ENCODE peak calls at places on chromosomes 1 and 21, in five cellular contexts. M is suprapubic skin, O is SK-N-SH, L is K562, Y is stomach. V is an unnamed sample.

GRCh38 chr1:91895832-91896556 is 10.0 kb upstream of the TGFBR3 start:
- DNase-seq in M (no peak), Y (no peak), O (no peak), L (no peak), V (no peak)

GRCh38 chr1:77899647-77900320 is 11.4 kb downstream of the NEXN start:
- DNase-seq in L (no peak), Y (no peak), M (no peak), O (no peak), V (no peak)

GRCh38 chr1:236027096-236027495 is 37.8 kb downstream of the NID1 start:
- DNase-seq in M (no peak), O (no peak), Y (no peak), L (no peak), V (no peak)

GRCh38 chr1:212518188-212518951 is 85.7 kb downstream of the NENF start:
- DNase-seq in O (peak), M (no peak), Y (peak), L (no peak), V (no peak)

GRCh38 chr1:1359316-1359667 is 937 bp upstream of the MXRA8 start:
- DNase-seq in M (no peak), L (no peak), O (no peak), Y (no peak), V (no peak)

GRCh38 chr1:179831225-179831624 is 46.4 kb downstream of the TOR1AIP2 start:
- DNase-seq in M (no peak), O (no peak), Y (no peak), L (no peak), V (no peak)

GRCh38 chr1:196607940-196608339 is 300 bp downstream of the KCNT2 start:
- DNase-seq in L (no peak), Y (no peak), O (peak), M (no peak), V (no peak)

GRCh38 chr1:232599178-232600041 is 30.5 kb downstream of the SIPA1L2 start:
- DNase-seq in M (no peak), L (no peak), Y (no peak), O (peak), V (no peak)

GRCh38 chr1:2378441-2378851 is 12.9 kb downstream of the MORN1 start:
- DNase-seq in Y (no peak), L (no peak), M (no peak), O (no peak), V (no peak)

GRCh38 chr1:10852018-10852417 is 55.6 kb upstream of the CASZ1 start:
- DNase-seq in M (no peak), L (no peak), O (no peak), Y (no peak), V (no peak)

GRCh38 chr1:94873520-94874351 is 53.2 kb downstream of the CNN3 start:
- DNase-seq in M (no peak), O (no peak), L (no peak), Y (no peak), V (no peak)

GRCh38 chr21:45439171-45439872 is 34.4 kb downstream of the COL18A1 start:
- DNase-seq in L (peak), Y (peak), M (peak), O (peak), V (peak)

GRCh38 chr21:26844258-26845065 is 747 bp downstream of the ADAMTS1 start:
- DNase-seq in Y (no peak), L (no peak), O (peak), M (no peak), V (no peak)

GRCh38 chr1:53074313-53075154 is 12.5 kb downstream of the PODN start:
- DNase-seq in Y (peak), M (peak), O (peak), L (no peak), V (no peak)

GRCh38 chr1:162605225-162605927 is 26.9 kb upstream of the DDR2 start:
- DNase-seq in M (no peak), O (no peak), L (no peak), Y (no peak), V (no peak)

GRCh38 chr1:10107985-10108663 is 75.4 kb downstream of the UBE4B start:
- DNase-seq in O (no peak), L (no peak), Y (no peak), M (no peak), V (no peak)

GRCh38 chr1:117284408-117285215 is 73.9 kb upstream of the VTCN1 start:
- DNase-seq in M (no peak), L (peak), O (peak), Y (no peak), V (no peak)

GRCh38 chr1:7403265-7404045 is 367.6 kb upstream of the VAMP3 start:
- DNase-seq in Y (peak), M (peak), L (no peak), O (no peak), V (no peak)

GRCh38 chr1:157766792-157767191 is 10.1 kb downstream of the FCRL2 start:
- DNase-seq in M (no peak), Y (no peak), O (no peak), L (no peak), V (peak)

GRCh38 chr1:44035726-44036408 is 4.6 kb upstream of the SLC6A9 start:
- DNase-seq in M (no peak), O (peak), Y (no peak), L (peak), V (no peak)

GRCh38 chr1:63731117-63732043 is 42.4 kb upstream of the ROR1 start:
- DNase-seq in M (no peak), L (no peak), Y (no peak), O (no peak), V (no peak)

GRCh38 chr1:53896673-53897229 is 2.8 kb downstream of the DIO1 start:
- DNase-seq in O (no peak), M (no peak), Y (no peak), L (no peak), V (no peak)

GRCh38 chr1:17739050-17739449 is 16.1 kb upstream of the ACTL8 start:
- DNase-seq in M (no peak), Y (no peak), L (no peak), O (no peak), V (no peak)

GRCh38 chr1:226609836-226610455 is 61.4 kb downstream of the STUM start:
- DNase-seq in L (no peak), Y (no peak), M (no peak), O (no peak), V (no peak)

GRCh38 chr1:235090406-235091069 is 38.1 kb downstream of the TOMM20 start:
- DNase-seq in L (peak), Y (no peak), O (no peak), M (no peak), V (no peak)

GRCh38 chr21:33976980-33977720 is 61.5 kb upstream of the ATP5PO start:
- DNase-seq in M (no peak), Y (no peak), O (no peak), L (no peak), V (no peak)

GRCh38 chr1:187476671-187477070 is 647.9 kb downstream of the PLA2G4A start:
- DNase-seq in O (peak), L (no peak), M (no peak), Y (no peak), V (no peak)

GRCh38 chr1:226082959-226083302 is 20.4 kb downstream of the H3-3A start:
- DNase-seq in O (peak), M (peak), Y (peak), L (peak), V (no peak)

GRCh38 chr1:212186427-212187207 is 98.6 kb upstream of the PPP2R5A start:
- DNase-seq in Y (peak), O (no peak), L (no peak), M (no peak), V (no peak)

GRCh38 chr21:42350271-42350885 is 416 bp downstream of the TFF2 start:
- DNase-seq in L (no peak), Y (no peak), O (no peak), M (peak), V (no peak)

GRCh38 chr1:114715952-114716303 is 643 bp downstream of the NRAS start:
- DNase-seq in M (no peak), O (peak), L (peak), Y (no peak), V (no peak)

GRCh38 chr1:202706851-202707250 is 3.4 kb downstream of the SYT2 start:
- DNase-seq in Y (no peak), M (no peak), O (no peak), L (no peak), V (no peak)

GRCh38 chr1:6287431-6287886 is 26.6 kb upstream of the GPR153 start:
- DNase-seq in O (no peak), L (no peak), Y (no peak), M (no peak), V (no peak)

GRCh38 chr21:28444567-28444966 is 548.1 kb downstream of the LTN1 start:
- DNase-seq in O (no peak), L (no peak), Y (no peak), M (no peak), V (no peak)

GRCh38 chr1:7343917-7344316 is 427.2 kb upstream of the VAMP3 start:
- DNase-seq in Y (no peak), O (no peak), M (no peak), L (no peak), V (no peak)

GRCh38 chr21:44333701-44334636 is 5.2 kb downstream of the CFAP410 start:
- DNase-seq in L (no peak), O (no peak), Y (no peak), M (no peak), V (no peak)
- TF ChIP-seq POLR2AphosphoS5 in L (no peak), O (no peak), Y (no peak), M (no peak), V (no peak)

GRCh38 chr1:26787706-26788514 is at the start of gene PIGV:
- DNase-seq in L (peak), O (peak), Y (peak), M (peak), V (peak)
- TF ChIP-seq EP300 in L (no peak), O (no peak), Y (no peak), M (no peak), V (no peak)

GRCh38 chr1:26110731-26111529 is 694 bp upstream of the PDIK1L start:
- DNase-seq in M (peak), O (peak), Y (peak), L (peak), V (peak)

GRCh38 chr1:26112407-26112775 is 767 bp downstream of the PDIK1L start:
- DNase-seq in L (no peak), O (no peak), M (no peak), Y (no peak), V (no peak)

GRCh38 chr1:26114165-26114927 is 2.7 kb downstream of the PDIK1L start:
- DNase-seq in L (no peak), M (no peak), O (no peak), Y (no peak), V (no peak)

GRCh38 chr1:26109229-26110164 is 2.1 kb upstream of the PDIK1L start:
- DNase-seq in O (no peak), M (no peak), L (no peak), Y (no peak), V (no peak)

DNA sequence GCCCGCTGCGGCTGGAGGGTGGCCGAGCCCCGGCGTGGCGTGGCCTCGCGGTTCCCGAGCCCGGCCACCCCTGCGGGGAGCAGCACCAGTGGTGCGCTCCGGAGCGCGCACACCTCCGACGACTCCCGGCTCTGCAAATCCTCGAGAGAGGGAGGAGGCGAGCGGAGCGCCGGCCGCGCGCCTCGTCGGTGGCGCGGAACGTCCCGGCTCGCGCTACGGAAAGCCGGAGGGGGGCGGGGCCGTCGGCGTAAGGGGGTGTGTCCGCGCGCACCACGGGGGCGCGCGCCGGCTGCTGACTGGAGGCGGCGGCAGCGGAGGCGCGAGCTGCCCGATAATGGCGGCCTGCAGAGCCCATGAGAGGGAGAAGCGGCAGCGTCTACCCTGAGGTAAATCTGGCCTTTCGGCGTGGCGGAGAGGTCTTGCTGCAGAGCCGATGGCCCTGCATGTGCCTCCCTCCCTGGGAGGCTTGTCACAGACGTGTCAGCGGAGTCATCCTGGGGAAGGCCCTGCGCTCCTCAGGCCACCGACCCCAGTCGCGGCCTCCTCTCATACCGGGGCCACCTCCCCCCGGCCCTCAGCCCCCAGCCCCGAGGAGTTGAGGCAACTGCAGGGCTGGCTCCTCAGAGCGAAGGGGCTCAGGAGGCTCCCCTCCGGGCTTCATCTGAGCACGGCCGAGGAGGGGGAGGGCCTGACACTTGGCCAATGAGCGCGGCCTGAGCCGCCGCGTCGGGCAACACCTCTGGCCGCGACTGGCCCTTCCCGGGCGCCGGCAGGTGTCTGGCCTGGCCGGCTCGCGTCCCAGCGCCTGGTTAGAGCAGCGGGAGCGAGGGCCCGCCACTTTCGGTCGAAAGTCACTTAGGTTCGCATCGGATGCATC is at the start of gene PDIK1L:
- DNase-seq in O (peak), M (peak), L (peak), Y (peak), V (peak)
- TF ChIP-seq POLR2AphosphoS5 in O (peak), M (no peak), L (peak), Y (peak), V (peak)

GRCh38 chr1:66182551-66183178 is 351.3 kb upstream of the SGIP1 start:
- DNase-seq in M (no peak), O (peak), L (no peak), Y (no peak), V (no peak)
- TF ChIP-seq EP300 in M (no peak), O (peak), L (no peak), Y (no peak), V (no peak)

DNA sequence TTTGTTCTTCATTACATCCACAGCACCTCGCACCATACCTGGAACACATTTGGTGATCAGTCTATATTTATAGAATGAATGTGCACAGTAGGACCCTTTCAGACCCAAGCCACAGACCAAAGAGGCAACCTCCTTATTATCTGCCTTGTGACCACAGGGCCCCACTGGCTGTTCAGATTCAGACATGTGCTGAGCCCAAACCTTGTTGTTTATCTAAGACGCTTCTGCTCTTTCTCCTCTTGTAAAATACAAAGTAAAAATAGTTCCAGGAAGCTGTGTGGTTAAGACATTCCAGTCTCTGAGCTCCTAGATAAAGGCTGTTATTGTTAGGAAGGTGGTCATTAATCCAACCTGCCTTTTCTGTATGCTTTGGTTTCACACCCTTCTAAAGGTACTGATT is 3.6 kb upstream of the SCMH1 start:
- DNase-seq in L (peak), Y (no peak), O (no peak), M (no peak), V (no peak)
- TF ChIP-seq POLR2AphosphoS5 in L (no peak), Y (no peak), O (no peak), M (no peak), V (no peak)

GRCh38 chr1:96520542-96520941 is 201.0 kb upstream of the PTBP2 start:
- DNase-seq in L (no peak), O (no peak), M (no peak), Y (no peak), V (no peak)

GRCh38 chr1:96522927-96523326 is 198.7 kb upstream of the PTBP2 start:
- DNase-seq in O (no peak), L (no peak), M (no peak), Y (no peak), V (no peak)

GRCh38 chr1:96525657-96526613 is 195.6 kb upstream of the PTBP2 start:
- DNase-seq in L (no peak), M (no peak), Y (no peak), O (no peak), V (no peak)

GRCh38 chr1:96521994-96522760 is 199.4 kb upstream of the PTBP2 start:
- DNase-seq in L (no peak), Y (no peak), M (no peak), O (no peak), V (no peak)

GRCh38 chr1:96524100-96524499 is 197.5 kb upstream of the PTBP2 start:
- DNase-seq in O (no peak), M (no peak), Y (no peak), L (no peak), V (no peak)
- TF ChIP-seq EP300 in O (no peak), M (no peak), Y (no peak), L (no peak), V (no peak)

GRCh38 chr1:41500378-41500777 is 15.9 kb upstream of the EDN2 start:
- DNase-seq in M (no peak), Y (peak), O (no peak), L (no peak), V (no peak)
- TF ChIP-seq POLR2AphosphoS5 in M (no peak), Y (peak), O (no peak), L (no peak), V (peak)

DNA sequence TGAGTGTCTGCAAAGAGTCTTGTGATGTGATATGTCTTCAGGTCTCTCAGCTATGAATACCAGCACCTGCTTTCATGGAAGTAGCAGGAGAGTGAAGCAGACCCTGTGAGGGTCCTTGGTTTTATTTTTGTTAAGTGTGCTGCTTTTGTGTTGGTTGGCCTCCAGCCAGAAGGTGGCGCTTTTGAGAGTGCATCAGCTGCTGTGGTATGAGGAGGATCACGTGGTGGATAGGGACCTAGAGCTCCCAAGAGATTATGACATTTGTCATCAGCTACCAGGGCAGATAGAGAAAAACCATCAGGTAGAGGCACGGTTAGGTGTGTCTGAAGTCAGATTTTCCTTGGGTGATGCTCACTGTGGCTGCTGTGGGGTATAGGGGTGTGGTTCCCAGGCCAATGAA is 1232.1 kb downstream of the MRPL39 start:
- DNase-seq in Y (no peak), O (no peak), L (peak), M (no peak), V (no peak)
- TF ChIP-seq EP300 in Y (no peak), O (no peak), L (no peak), M (no peak), V (no peak)

DNA sequence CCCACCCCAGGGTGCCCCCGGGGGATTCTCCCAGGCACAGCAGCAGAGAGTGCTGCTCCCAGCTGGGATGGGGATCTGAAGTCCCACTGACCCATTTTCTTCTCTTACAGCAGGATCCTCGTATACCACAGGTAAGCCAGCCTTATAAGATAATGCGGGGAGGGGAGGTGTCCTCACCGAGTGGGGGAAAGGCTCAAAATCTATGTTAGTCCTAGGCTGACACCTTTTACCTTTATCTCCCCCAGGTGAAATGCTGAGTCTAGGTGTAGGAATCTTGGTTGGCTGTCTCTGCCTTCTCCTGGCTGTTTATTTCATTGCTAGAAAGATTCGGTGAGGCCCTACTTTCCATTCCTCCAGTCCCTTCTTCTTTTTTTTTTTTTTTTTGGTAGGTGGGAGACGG is 5.3 kb downstream of the APH1A start:
- DNase-seq in Y (no peak), L (no peak), O (no peak), M (no peak), V (no peak)
- TF ChIP-seq POLR2AphosphoS5 in Y (no peak), L (no peak), O (no peak), M (no peak), V (no peak)